ENCODE peak calls at places on chromosomes 13 and 19, in six cellular contexts. P is esophagus squamous epithelium, E is activated B cell treated with CpG ODN at 0.5 μM for 24 hours, L is fibroblast of lung, O is pancreas, T is uterus. M is an unnamed sample.

GRCh38 chr19:33465371-33465770 is 56.2 kb downstream of the PEPD start:
- DNase-seq in E (no peak), O (peak), P (no peak), T (no peak), L (no peak), M (no peak)

GRCh38 chr19:16703677-16704076 is 16.0 kb upstream of the NWD1 start:
- DNase-seq in O (no peak), T (no peak), E (no peak), P (no peak), L (no peak), M (no peak)

GRCh38 chr13:66225071-66225470 is 1005.1 kb downstream of the PCDH9 start:
- DNase-seq in E (no peak), O (no peak), L (no peak), P (no peak), T (no peak), M (no peak)

GRCh38 chr19:50844296-50844935 is 10.3 kb upstream of the KLK3 start:
- DNase-seq in P (no peak), T (no peak), E (no peak), O (no peak), L (no peak), M (no peak)

GRCh38 chr13:40983269-40983668 is 35.8 kb downstream of the ELF1 start:
- DNase-seq in E (no peak), T (no peak), P (no peak), L (peak), O (no peak), M (no peak)

GRCh38 chr13:20704459-20705069 is 1.1 kb downstream of the IL17D start:
- DNase-seq in P (no peak), L (no peak), T (no peak), E (no peak), O (no peak), M (no peak)

GRCh38 chr19:543912-544608 is at the start of gene GZMM:
- DNase-seq in E (no peak), O (peak), T (no peak), L (no peak), P (no peak), M (peak)

GRCh38 chr19:30664358-30665058 is 292.3 kb downstream of the ZNF536 start:
- DNase-seq in E (no peak), T (no peak), P (no peak), L (no peak), O (peak), M (no peak)

GRCh38 chr19:34733266-34733825 is 697 bp upstream of the ZNF181 start:
- DNase-seq in T (peak), L (no peak), P (no peak), E (no peak), O (no peak), M (no peak)

GRCh38 chr19:47225746-47226425 is 5.1 kb downstream of the BBC3 start:
- DNase-seq in L (peak), T (peak), E (peak), O (peak), P (no peak), M (peak)

GRCh38 chr13:45242070-45242469 is 41.2 kb upstream of the KCTD4 start:
- DNase-seq in P (no peak), E (no peak), T (no peak), O (no peak), L (peak), M (no peak)

GRCh38 chr13:51747438-51748434 is 56.2 kb downstream of the DHRS12 start:
- DNase-seq in L (no peak), T (no peak), E (no peak), O (no peak), P (no peak), M (no peak)
- TF ChIP-seq CTCF in L (no peak), T (no peak), E (no peak), O (no peak), P (no peak), M (no peak)

DNA sequence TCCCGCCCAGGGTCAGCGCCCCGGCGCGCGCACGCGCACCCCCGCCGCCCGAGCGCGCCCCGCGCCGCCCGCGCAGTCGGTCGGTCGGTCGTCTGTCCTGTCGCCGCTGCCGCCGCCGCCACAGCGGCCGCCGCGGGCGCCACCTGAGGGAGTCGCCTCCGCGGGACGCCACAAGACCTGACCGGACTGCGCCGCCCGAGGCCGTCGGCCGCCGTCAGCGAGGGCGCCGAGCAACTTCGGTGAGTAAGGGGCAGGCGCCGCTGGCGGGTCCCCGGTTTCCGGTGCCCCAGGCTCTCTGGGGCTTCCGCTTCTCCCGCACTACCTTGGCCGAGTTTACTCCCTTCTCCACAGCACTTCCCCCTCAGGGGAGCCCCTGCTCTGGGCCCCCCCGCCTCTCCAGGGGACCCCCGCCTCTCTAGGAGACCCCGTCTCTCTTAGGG is 19.6 kb upstream of the GATAD2A start:
- DNase-seq in E (no peak), P (no peak), L (peak), O (peak), T (peak), M (no peak)
- TF ChIP-seq CTCF in E (no peak), P (no peak), L (no peak), O (no peak), T (peak), M (no peak)

DNA sequence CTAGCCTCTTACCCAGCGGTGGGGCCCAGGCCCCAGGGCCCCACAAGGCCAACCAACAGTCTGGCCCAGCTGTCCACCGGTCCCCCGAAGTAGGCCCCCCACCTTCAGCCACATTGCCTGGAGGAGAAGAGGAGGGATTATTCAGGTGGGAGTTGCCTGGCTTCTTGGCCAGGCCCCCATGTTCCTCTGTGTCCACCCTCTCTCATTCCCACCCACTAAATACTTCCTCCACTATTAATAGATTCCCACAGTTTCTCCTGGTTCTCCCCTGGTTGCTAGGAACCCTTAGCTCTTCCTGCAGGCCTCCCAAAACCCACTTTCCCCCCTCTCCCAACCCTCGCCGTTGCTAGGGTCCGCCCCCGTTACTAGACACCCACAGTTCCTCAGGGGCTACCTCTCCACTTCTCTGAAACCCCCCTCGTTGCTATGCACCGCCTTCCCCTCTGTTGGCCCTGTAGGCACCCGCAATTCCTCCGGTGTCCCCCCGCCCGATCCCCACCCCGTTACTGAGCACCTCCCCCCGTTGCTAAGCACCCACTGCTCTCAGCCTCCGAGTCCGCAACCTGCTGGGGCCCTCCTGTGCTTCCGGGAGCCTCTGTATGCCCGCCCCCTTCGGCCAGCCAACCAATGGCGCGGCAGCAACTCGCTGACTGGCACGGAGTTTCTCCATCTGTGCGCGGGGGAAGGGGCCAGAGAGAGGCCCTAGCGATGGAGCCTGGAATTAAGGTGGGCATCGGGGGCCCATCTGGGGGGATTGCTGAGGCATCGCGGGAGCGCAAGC is 2.0 kb downstream of the COQ8B start:
- DNase-seq in L (peak), E (peak), P (peak), O (peak), T (peak), M (peak)
- TF ChIP-seq CTCF in L (no peak), E (no peak), P (no peak), O (no peak), T (no peak), M (no peak)

DNA sequence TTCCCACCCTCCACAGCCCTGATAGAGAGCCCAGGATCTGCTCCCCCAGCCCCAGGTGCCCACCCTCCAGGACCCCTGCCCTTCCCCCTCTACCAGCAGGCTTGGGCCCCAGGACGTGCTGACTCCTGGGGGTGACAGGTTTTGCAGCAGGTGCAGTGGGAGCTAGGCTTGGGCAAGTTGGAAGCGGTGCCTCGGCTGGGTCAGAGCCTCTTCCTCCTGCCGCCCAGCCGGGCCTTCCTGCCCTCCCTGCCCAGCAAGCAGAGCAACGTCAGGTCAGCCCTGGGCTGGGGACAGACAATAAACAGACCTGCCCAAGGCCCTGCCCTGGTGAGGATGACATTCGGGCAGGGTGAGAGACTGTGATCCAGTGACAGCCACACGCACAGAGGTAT is 9.2 kb upstream of the NCCRP1 start:
- DNase-seq in E (no peak), O (no peak), P (no peak), T (no peak), L (no peak), M (no peak)
- TF ChIP-seq CTCF in E (no peak), O (no peak), P (no peak), T (no peak), L (no peak), M (peak)

GRCh38 chr19:7533281-7533819 is 2.2 kb upstream of the PNPLA6 start:
- DNase-seq in P (no peak), E (no peak), O (peak), L (peak), T (peak), M (no peak)
- TF ChIP-seq CTCF in P (no peak), E (no peak), O (no peak), L (no peak), T (no peak), M (no peak)

GRCh38 chr19:53670345-53670744 is 38.5 kb downstream of the DPRX start:
- DNase-seq in P (no peak), T (no peak), O (no peak), L (no peak), E (no peak), M (no peak)
- TF ChIP-seq CTCF in P (no peak), T (no peak), O (no peak), L (no peak), E (no peak), M (no peak)

GRCh38 chr13:67438465-67438864 is 208.3 kb upstream of the PCDH9 start:
- DNase-seq in O (no peak), E (no peak), T (no peak), P (no peak), L (no peak), M (no peak)
- TF ChIP-seq CTCF in O (no peak), E (no peak), T (no peak), P (no peak), L (no peak), M (no peak)

GRCh38 chr19:5503598-5503997 is 48.4 kb downstream of the ZNRF4 start:
- DNase-seq in E (no peak), T (no peak), O (no peak), P (no peak), L (no peak), M (no peak)
- TF ChIP-seq CTCF in E (no peak), T (no peak), O (no peak), P (no peak), L (no peak), M (no peak)